ENCODE peak calls at places on chromosomes 13 and 19, in four cellular contexts. B is HepG2, H is K562, M is GM12878. K is an unnamed sample.

GRCh38 chr19:34662919-34663318 is 14.0 kb downstream of the SCGB2B2 start:
- DNase-seq in H (peak; percentile 21), B (peak; percentile 51), M (no peak), K (no peak)

GRCh38 chr13:52600666-52601065 is 41.6 kb upstream of the HNRNPA1L2 start:
- DNase-seq in M (no peak), H (no peak), B (no peak), K (no peak)

GRCh38 chr13:42474954-42475353 is 99.0 kb upstream of the TNFSF11 start:
- DNase-seq in M (no peak), H (no peak), B (no peak), K (no peak)

GRCh38 chr13:23509781-23510543 is 60.2 kb upstream of the TNFRSF19 start:
- DNase-seq in M (no peak), H (no peak), B (no peak), K (no peak)

GRCh38 chr19:17394891-17395415 is 957 bp upstream of the CCDC194 start:
- DNase-seq in B (no peak), H (peak; percentile 84), M (no peak), K (peak; percentile 89)

GRCh38 chr19:8257052-8257443 is 47.9 kb downstream of the CERS4 start:
- DNase-seq in H (peak; percentile 95), B (no peak), M (no peak), K (no peak)

GRCh38 chr13:28340272-28340793 is 154.6 kb downstream of the FLT1 start:
- DNase-seq in H (no peak), M (no peak), B (no peak), K (no peak)

GRCh38 chr19:17447704-17448189 is 721 bp downstream of the TMEM221 start:
- DNase-seq in B (no peak), M (no peak), H (no peak), K (no peak)

GRCh38 chr19:1799695-1800342 is 12.3 kb downstream of the ATP8B3 start:
- DNase-seq in H (no peak), B (no peak), M (no peak), K (no peak)

GRCh38 chr19:55460670-55461258 is 678 bp downstream of the ISOC2 start:
- DNase-seq in B (peak; percentile 84), M (no peak), H (peak; percentile 87), K (no peak)

GRCh38 chr19:33775731-33776487 is 20.8 kb upstream of the KCTD15 start:
- DNase-seq in H (no peak), M (no peak), B (no peak), K (no peak)

GRCh38 chr19:2223959-2224358 is 12.2 kb downstream of the PLEKHJ1 start:
- DNase-seq in H (no peak), M (no peak), B (no peak), K (no peak)

GRCh38 chr13:65595881-65596280 is 1634.3 kb downstream of the PCDH9 start:
- DNase-seq in H (no peak), B (no peak), M (no peak), K (no peak)

DNA sequence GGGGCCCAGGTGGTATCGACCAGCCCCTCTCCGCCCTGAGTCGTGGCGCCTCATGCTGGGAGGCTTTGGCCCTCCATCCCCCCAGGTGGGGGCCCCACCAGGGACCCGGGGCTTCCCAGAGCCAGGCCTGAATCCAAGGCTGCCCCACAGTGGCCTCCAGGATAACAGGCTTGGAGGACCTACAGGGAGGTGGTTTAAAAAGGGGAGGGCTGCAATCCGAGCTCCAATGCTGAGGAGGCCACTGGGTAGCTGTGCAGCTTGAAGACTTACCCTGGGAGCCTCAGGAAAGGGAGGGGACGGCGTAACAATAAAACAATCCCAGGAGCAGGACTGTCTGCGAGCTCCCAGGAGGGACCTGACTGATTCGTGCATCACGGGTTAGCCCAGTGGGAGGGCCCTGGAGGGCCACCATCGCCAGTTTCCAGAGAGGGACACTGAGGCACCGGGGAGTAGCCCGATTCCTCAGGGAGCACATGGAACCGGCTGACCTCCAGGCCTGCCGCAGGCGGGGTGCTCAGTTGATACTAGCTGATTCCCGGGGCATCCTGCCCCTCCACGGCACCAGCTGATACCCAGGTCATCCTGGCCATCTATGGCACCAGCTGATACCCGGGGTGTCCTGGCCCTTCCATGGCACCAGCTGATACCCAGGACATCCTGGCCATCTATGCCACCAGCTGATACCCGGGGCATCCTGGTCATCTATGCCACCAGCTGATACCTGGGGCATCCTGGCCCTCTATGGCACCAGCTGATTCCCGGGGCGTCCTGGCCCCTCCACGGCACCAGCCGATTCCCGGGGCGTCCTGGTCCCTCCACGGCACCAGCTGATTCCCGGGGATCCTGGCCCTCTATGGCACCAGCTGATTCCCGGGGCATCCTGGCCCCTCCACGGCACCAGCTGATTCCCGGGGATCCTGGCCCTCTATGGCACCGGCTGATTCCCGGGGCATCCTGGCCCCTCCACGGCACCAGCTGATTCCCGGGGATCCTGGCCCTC is 3.7 kb upstream of the C2CD4C start:
- DNase-seq in B (no peak), H (no peak), M (no peak), K (no peak)
- TF ChIP-seq HDAC6 in B (no peak), H (no peak), M (no peak), K (no peak)

GRCh38 chr19:49953376-49953775 is 7.6 kb downstream of the SIGLEC11 start:
- DNase-seq in H (no peak), M (no peak), B (no peak), K (no peak)
- TF ChIP-seq CEBPB in H (no peak), M (no peak), B (no peak), K (no peak)

GRCh38 chr19:54333586-54334298 is 5.2 kb downstream of the LILRA4 start:
- DNase-seq in H (no peak), M (no peak), B (no peak), K (no peak)
- TF ChIP-seq HDAC6 in H (no peak), M (no peak), B (no peak), K (no peak)

GRCh38 chr13:99582511-99582910 is 81.2 kb downstream of the TM9SF2 start:
- DNase-seq in M (no peak), B (no peak), H (no peak), K (no peak)

GRCh38 chr13:99572921-99573320 is 71.6 kb downstream of the TM9SF2 start:
- DNase-seq in H (no peak), B (no peak), M (no peak), K (no peak)

GRCh38 chr13:99575376-99575775 is 74.1 kb downstream of the TM9SF2 start:
- DNase-seq in B (no peak), H (no peak), M (no peak), K (no peak)

GRCh38 chr13:99580500-99581268 is 79.4 kb downstream of the TM9SF2 start:
- DNase-seq in M (no peak), H (no peak), B (peak; percentile 41), K (no peak)

DNA sequence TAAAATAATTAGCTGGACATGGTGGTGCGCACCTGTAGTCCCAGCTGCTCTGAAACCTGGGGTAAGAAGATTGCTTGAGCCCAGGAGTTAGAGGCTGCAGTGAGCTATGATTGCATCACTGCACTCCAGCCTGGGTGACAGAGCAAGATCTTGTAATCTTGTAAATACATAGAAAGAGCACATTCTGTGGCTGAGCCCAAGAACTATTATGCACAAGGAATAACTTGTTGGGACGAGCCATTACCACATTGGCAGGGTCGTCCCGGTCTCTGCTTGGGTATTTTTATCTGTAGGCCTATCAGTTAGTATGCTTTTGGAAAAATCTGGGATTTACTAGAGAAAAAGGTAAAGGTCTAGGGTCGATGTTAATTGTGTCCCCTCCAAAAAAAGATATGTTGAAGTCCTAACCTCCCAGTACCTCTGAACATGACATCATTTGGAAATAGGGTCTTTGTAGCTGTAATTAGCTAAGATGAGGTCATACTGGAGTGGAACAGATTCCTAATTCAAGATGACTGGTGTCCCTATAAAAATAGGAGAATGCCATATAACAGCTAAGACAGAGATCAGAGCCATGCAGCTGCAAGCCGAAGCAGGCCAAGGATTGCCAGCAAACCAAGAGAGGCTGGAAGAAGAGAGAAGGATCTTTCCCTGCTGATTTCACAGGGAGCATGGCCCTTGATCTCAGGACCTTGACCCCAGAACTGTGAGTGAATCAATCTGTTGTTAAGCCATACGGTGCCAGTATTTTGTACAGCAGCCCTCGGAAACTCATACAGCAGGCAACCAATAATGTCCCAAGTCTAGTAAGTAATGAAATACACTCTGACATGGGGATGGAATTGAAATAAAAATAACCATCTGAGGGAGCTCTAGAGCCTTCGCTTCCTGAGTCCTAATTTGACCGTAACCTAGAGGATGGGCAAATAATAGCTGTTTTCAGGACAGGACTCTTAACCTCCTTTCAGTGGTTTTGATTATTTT is 77.0 kb downstream of the TM9SF2 start:
- DNase-seq in M (no peak), H (no peak), B (peak; percentile 47), K (no peak)
- TF ChIP-seq CEBPB in M (no peak), H (peak; percentile 94), B (peak; percentile 83), K (no peak)

DNA sequence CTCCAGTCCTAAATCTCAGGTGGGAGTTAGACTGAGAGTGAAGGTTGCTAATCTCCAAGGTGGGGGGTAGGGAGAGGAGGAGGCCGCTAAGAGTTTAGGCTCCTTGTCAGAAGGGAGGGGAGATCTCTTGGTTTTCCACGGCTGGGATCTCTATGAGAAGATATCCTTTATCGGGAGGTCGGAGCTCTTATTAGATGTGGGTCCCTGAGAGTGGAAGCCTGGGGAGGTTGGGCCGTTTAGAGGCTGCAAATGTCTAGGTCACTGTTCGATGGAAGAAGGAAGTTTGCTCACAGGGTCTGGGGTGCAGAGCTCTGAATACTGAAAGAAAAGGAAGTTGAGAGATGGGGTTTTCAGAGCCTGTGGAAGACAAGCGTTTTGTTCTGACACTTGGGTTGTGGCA is 3.8 kb downstream of the MYADM start:
- DNase-seq in B (no peak), H (no peak), M (no peak), K (no peak)
- TF ChIP-seq HDAC6 in B (no peak), H (no peak), M (no peak), K (no peak)

DNA sequence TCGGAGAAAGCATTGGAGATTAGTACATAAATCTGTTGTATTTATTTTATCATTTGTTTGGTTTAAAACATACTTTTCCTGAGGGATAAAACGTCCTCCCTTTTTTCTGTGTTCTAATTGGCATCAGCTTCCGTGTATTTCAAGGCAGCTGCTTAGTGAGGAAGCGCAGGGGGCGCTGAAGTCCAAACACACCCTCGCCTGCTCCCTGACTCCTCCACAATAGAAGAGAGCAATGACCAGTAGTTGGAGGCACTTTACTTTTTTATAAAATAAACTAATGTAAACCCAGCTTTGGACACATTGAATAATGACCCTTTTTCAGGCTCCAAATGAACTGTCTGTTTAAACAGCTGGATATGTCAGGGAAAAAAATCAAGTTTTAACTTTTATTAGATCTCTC is 79.9 kb downstream of the RNASEH2B start:
- DNase-seq in H (no peak), M (no peak), B (peak; percentile 14), K (no peak)
- TF ChIP-seq CEBPB in H (no peak), M (no peak), B (no peak), K (no peak)

GRCh38 chr13:93862259-93862658 is 617.2 kb downstream of the DCT start:
- DNase-seq in H (no peak), M (no peak), B (no peak), K (no peak)

GRCh38 chr13:93861818-93862217 is 617.7 kb downstream of the DCT start:
- DNase-seq in M (no peak), B (no peak), H (no peak), K (no peak)

GRCh38 chr13:93859666-93860065 is 619.8 kb downstream of the DCT start:
- DNase-seq in M (no peak), H (no peak), B (no peak), K (no peak)

GRCh38 chr13:93857126-93857525 is 622.4 kb downstream of the DCT start:
- DNase-seq in H (no peak), M (no peak), B (no peak), K (no peak)
- TF ChIP-seq HDAC6 in H (no peak), M (no peak), B (no peak), K (no peak)

DNA sequence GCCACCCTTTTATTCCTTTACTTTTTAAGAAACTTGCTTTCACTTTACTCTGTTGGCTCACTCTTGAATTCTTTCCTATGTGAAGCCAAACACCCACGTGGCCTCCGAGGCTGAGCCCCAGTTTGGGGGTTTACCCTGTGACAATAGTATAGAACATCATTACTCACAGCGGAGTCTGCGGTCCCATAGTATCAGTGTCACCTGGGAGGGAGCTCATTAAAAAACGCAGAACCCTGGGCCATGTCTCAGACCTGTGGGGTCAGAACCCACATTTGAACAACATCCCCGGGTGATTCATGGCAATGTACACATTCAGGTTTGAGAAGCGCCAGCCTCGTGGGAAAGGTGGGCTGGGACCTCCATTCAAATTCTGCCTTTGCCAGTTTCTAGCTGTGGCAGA is 36.0 kb upstream of the UBL3 start:
- DNase-seq in B (no peak), M (no peak), H (no peak), K (no peak)
- TF ChIP-seq CEBPB in B (no peak), M (no peak), H (no peak), K (no peak)

K was measured in H1.